ENCODE peak calls at places on chromosomes 5 and 9, in nine cellular contexts. L is fibroblast of the aortic adventitia, A is cardiac fibroblast, K is psoas muscle, I is WERI-Rb-1, H is upper lobe of right lung, N is brain microvascular endothelial cell, V is colonic mucosa, J is mammary epithelial cell. Y is an unnamed sample.

GRCh38 chr5:158465379-158465972 is 606.5 kb upstream of the CLINT1 start:
- DNase-seq in L (no peak), A (no peak), K (no peak), I (no peak), H (no peak), N (no peak), V (no peak), J (no peak), Y (no peak)

GRCh38 chr5:28807230-28807629 is 1768.8 kb upstream of the CDH9 start:
- DNase-seq in L (no peak), A (no peak), K (no peak), I (no peak), H (no peak), N (peak; percentile 22), V (no peak), J (peak; percentile 0), Y (no peak)

GRCh38 chr5:95826949-95827595 is 4.5 kb upstream of the GLRX start:
- DNase-seq in L (no peak), A (no peak), K (no peak), I (no peak), H (no peak), N (no peak), V (peak; percentile 84), J (no peak), Y (no peak)

GRCh38 chr5:66207800-66208561 is 63.9 kb downstream of the SREK1 start:
- DNase-seq in L (peak; percentile 45), A (peak; percentile 6), K (no peak), I (no peak), H (no peak), N (no peak), V (no peak), J (peak; percentile 83), Y (no peak)

GRCh38 chr9:132129535-132129934 is 32.3 kb upstream of the NTNG2 start:
- DNase-seq in L (no peak), A (no peak), K (no peak), I (peak; percentile 37), H (no peak), N (no peak), V (no peak), J (no peak), Y (no peak)

GRCh38 chr5:76473676-76474075 is 70.6 kb downstream of the IQGAP2 start:
- DNase-seq in L (no peak), A (no peak), K (no peak), I (no peak), H (no peak), N (no peak), V (no peak), J (no peak), Y (no peak)

GRCh38 chr9:91138760-91139159 is 223.0 kb downstream of the AUH start:
- DNase-seq in L (no peak), A (no peak), K (no peak), I (no peak), H (no peak), N (no peak), V (no peak), J (peak; percentile 94), Y (no peak)

GRCh38 chr5:111502976-111503375 is 9.4 kb downstream of the STARD4 start:
- DNase-seq in L (no peak), A (no peak), K (no peak), I (no peak), H (no peak), N (no peak), V (no peak), J (no peak), Y (peak; percentile 39)

GRCh38 chr9:113409883-113410206 is 630 bp downstream of the POLE3 start:
- DNase-seq in L (no peak), A (peak; percentile 13), K (no peak), I (no peak), H (no peak), N (no peak), V (no peak), J (no peak), Y (no peak)

GRCh38 chr9:93192721-93193372 is 8.9 kb downstream of the WNK2 start:
- DNase-seq in L (no peak), A (no peak), K (no peak), I (no peak), H (no peak), N (no peak), V (peak; percentile 28), J (no peak), Y (no peak)

GRCh38 chr9:129458155-129458661 is 162.7 kb downstream of the C9orf50 start:
- DNase-seq in L (no peak), A (no peak), K (no peak), I (no peak), H (peak; percentile 75), N (peak; percentile 16), V (no peak), J (no peak), Y (no peak)

GRCh38 chr5:151180291-151180690 is 22.7 kb upstream of the ANXA6 start:
- DNase-seq in L (no peak), A (no peak), K (no peak), I (no peak), H (no peak), N (no peak), V (no peak), J (no peak), Y (no peak)

GRCh38 chr5:34026089-34026761 is 16.8 kb downstream of the C1QTNF3 start:
- DNase-seq in L (no peak), A (no peak), K (no peak), I (no peak), H (no peak), N (no peak), V (no peak), J (no peak), Y (no peak)

GRCh38 chr5:173293817-173294672 is 34.2 kb downstream of the STC2 start:
- DNase-seq in L (peak; percentile 90), A (peak; percentile 86), K (peak; percentile 74), I (peak; percentile 79), H (peak; percentile 81), N (peak; percentile 71), V (peak; percentile 68), J (peak; percentile 65), Y (peak; percentile 85)

GRCh38 chr9:95924955-95925354 is 49.5 kb downstream of the ERCC6L2 start:
- DNase-seq in L (no peak), A (no peak), K (no peak), I (no peak), H (no peak), N (no peak), V (no peak), J (no peak), Y (no peak)

GRCh38 chr9:33255471-33255870 is 9.0 kb downstream of the BAG1 start:
- DNase-seq in L (no peak), A (no peak), K (no peak), I (no peak), H (no peak), N (no peak), V (no peak), J (no peak), Y (no peak)

GRCh38 chr5:55234171-55234700 is 828 bp upstream of the CCNO start:
- DNase-seq in L (peak; percentile 37), A (no peak), K (no peak), I (peak; percentile 20), H (no peak), N (peak; percentile 6), V (peak; percentile 78), J (peak; percentile 47), Y (no peak)

GRCh38 chr5:10387690-10388089 is 34.2 kb downstream of the MARCHF6 start:
- DNase-seq in L (peak; percentile 51), A (peak; percentile 70), K (no peak), I (no peak), H (no peak), N (peak; percentile 63), V (no peak), J (peak; percentile 29), Y (peak; percentile 58)

GRCh38 chr5:138246334-138246733 is 28.1 kb downstream of the GFRA3 start:
- DNase-seq in L (no peak), A (no peak), K (no peak), I (no peak), H (no peak), N (no peak), V (no peak), J (no peak), Y (no peak)

GRCh38 chr5:32443541-32444190 is 874 bp downstream of the ZFR start:
- DNase-seq in L (peak; percentile 23), A (peak; percentile 49), K (peak; percentile 47), I (peak; percentile 55), H (peak; percentile 78), N (peak; percentile 22), V (peak; percentile 41), J (peak; percentile 41), Y (peak; percentile 35)

GRCh38 chr5:68542207-68542606 is 326.7 kb downstream of the PIK3R1 start:
- DNase-seq in L (peak; percentile 38), A (no peak), K (no peak), I (no peak), H (no peak), N (no peak), V (no peak), J (peak; percentile 80), Y (no peak)

GRCh38 chr9:131273791-131274673 is 2.3 kb downstream of the FAM78A start:
- DNase-seq in L (no peak), A (no peak), K (no peak), I (no peak), H (no peak), N (no peak), V (no peak), J (no peak), Y (no peak)

GRCh38 chr5:169716287-169716686 is 79.2 kb downstream of the DOCK2 start:
- DNase-seq in L (peak; percentile 76), A (peak; percentile 85), K (no peak), I (no peak), H (no peak), N (peak; percentile 44), V (no peak), J (peak; percentile 62), Y (peak; percentile 83)

GRCh38 chr5:102670224-102670836 is 84.8 kb upstream of the PAM start:
- DNase-seq in L (peak; percentile 17), A (no peak), K (no peak), I (peak; percentile 60), H (no peak), N (peak; percentile 14), V (no peak), J (peak; percentile 12), Y (peak; percentile 18)
- H3K4me3 ChIP-seq in L (no peak overlapping the region), A (no peak overlapping the region), K (no peak overlapping the region), I (no peak overlapping the region), H (no peak overlapping the region), N (no peak overlapping the region), V (no peak overlapping the region), J (no peak overlapping the region), Y (no peak overlapping the region)

GRCh38 chr5:91438871-91439270 is 55.8 kb upstream of the ARRDC3 start:
- DNase-seq in L (no peak), A (no peak), K (no peak), I (no peak), H (no peak), N (no peak), V (peak; percentile 36), J (peak; percentile 3), Y (no peak)
- TF ChIP-seq CTCF in L (no peak), A (no peak), K (no peak), I (peak; percentile 32), H (no peak), N (no peak), V (no peak), J (peak; percentile 26), Y (no peak)

GRCh38 chr9:35464056-35465025 is 25.6 kb upstream of the RUSC2 start:
- DNase-seq in L (peak; percentile 69), A (peak; percentile 51), K (no peak), I (no peak), H (no peak), N (no peak), V (no peak), J (no peak), Y (peak; percentile 58)
- H3K4me3 ChIP-seq in L (no peak overlapping the region), A (no peak overlapping the region), K (no peak overlapping the region), I (no peak overlapping the region), H (no peak overlapping the region), N (no peak overlapping the region), V (no peak overlapping the region), J (no peak overlapping the region), Y (no peak overlapping the region)

GRCh38 chr9:25226901-25227686 is 451.1 kb downstream of the TUSC1 start:
- DNase-seq in L (no peak), A (no peak), K (no peak), I (no peak), H (no peak), N (no peak), V (no peak), J (no peak), Y (no peak)
- TF ChIP-seq CTCF in L (no peak), A (no peak), K (no peak), I (no peak), H (no peak), N (no peak), V (no peak), J (no peak), Y (no peak)

Y was measured in fibroblast of pulmonary artery.